ENCODE peak calls at places on chromosomes 16 and 17, in seven cellular contexts. One of them, this sample, is unnamed.

GRCh38 chr16:57186630-57187507 is 740 bp downstream of the RSPRY1 start:
- DNase-seq in IMR-90: no peak
- DNase-seq in H9: peak; percentile 28
- DNase-seq in neuronal stem cell: peak; percentile 29
- DNase-seq in mesenchymal stem cell: peak; percentile 60
- DNase-seq in trophoblast cell: peak; percentile 52
- DNase-seq in H1: peak; percentile 53
- DNase-seq in this sample: peak; percentile 77

GRCh38 chr16:49883111-49883829 is 27.4 kb upstream of the ZNF423 start:
- DNase-seq in IMR-90: no peak
- DNase-seq in mesenchymal stem cell: no peak
- DNase-seq in H1: no peak
- DNase-seq in neuronal stem cell: no peak
- DNase-seq in trophoblast cell: no peak
- DNase-seq in H9: no peak
- DNase-seq in this sample: peak; percentile 57

GRCh38 chr17:71118039-71118438 is 948.7 kb downstream of the KCNJ2 start:
- DNase-seq in mesenchymal stem cell: peak; percentile 8
- DNase-seq in H1: no peak
- DNase-seq in IMR-90: peak; percentile 18
- DNase-seq in H9: no peak
- DNase-seq in trophoblast cell: no peak
- DNase-seq in neuronal stem cell: no peak
- DNase-seq in this sample: peak; percentile 49

GRCh38 chr16:69796285-69797118 is 34.4 kb downstream of the WWP2 start:
- DNase-seq in trophoblast cell: peak; percentile 85
- DNase-seq in IMR-90: peak; percentile 77
- DNase-seq in mesenchymal stem cell: peak; percentile 66
- DNase-seq in neuronal stem cell: peak; percentile 58
- DNase-seq in H1: peak; percentile 60
- DNase-seq in H9: peak; percentile 54
- DNase-seq in this sample: peak; percentile 79

GRCh38 chr17:36107660-36108059 is 4.0 kb downstream of the CCL4 start:
- DNase-seq in H1: no peak
- DNase-seq in H9: no peak
- DNase-seq in neuronal stem cell: no peak
- DNase-seq in IMR-90: no peak
- DNase-seq in mesenchymal stem cell: no peak
- DNase-seq in trophoblast cell: no peak
- DNase-seq in this sample: no peak

GRCh38 chr17:46769531-46770438 is 48.7 kb downstream of the WNT3 start:
- DNase-seq in trophoblast cell: no peak
- DNase-seq in mesenchymal stem cell: no peak
- DNase-seq in H9: peak; percentile 43
- DNase-seq in H1: peak; percentile 45
- DNase-seq in neuronal stem cell: no peak
- DNase-seq in IMR-90: no peak
- DNase-seq in this sample: no peak

GRCh38 chr17:28372203-28372944 is 880 bp downstream of the SARM1 start:
- DNase-seq in IMR-90: peak; percentile 30
- DNase-seq in neuronal stem cell: no peak
- DNase-seq in H9: peak; percentile 43
- DNase-seq in trophoblast cell: no peak
- DNase-seq in mesenchymal stem cell: peak; percentile 26
- DNase-seq in H1: no peak
- DNase-seq in this sample: peak; percentile 43

GRCh38 chr17:62809656-62810055 is 1.5 kb upstream of the MARCHF10 start:
- DNase-seq in mesenchymal stem cell: no peak
- DNase-seq in IMR-90: peak; percentile 61
- DNase-seq in neuronal stem cell: no peak
- DNase-seq in trophoblast cell: peak; percentile 41
- DNase-seq in H9: no peak
- DNase-seq in H1: no peak
- DNase-seq in this sample: no peak

GRCh38 chr16:1108299-1109252 is 12.5 kb upstream of the C1QTNF8 start:
- DNase-seq in mesenchymal stem cell: no peak
- DNase-seq in H1: no peak
- DNase-seq in H9: no peak
- DNase-seq in neuronal stem cell: no peak
- DNase-seq in IMR-90: peak; percentile 0
- DNase-seq in trophoblast cell: no peak
- DNase-seq in this sample: no peak

GRCh38 chr17:4998666-4999428 is 1.1 kb downstream of the KIF1C start:
- DNase-seq in H1: peak; percentile 51
- DNase-seq in mesenchymal stem cell: peak; percentile 9
- DNase-seq in trophoblast cell: no peak
- DNase-seq in neuronal stem cell: no peak
- DNase-seq in H9: no peak
- DNase-seq in IMR-90: no peak
- DNase-seq in this sample: peak; percentile 16

GRCh38 chr17:31580331-31581021 is 189.0 kb downstream of the RAB11FIP4 start:
- DNase-seq in neuronal stem cell: no peak
- DNase-seq in mesenchymal stem cell: peak; percentile 72
- DNase-seq in trophoblast cell: peak; percentile 90
- DNase-seq in H1: no peak
- DNase-seq in H9: no peak
- DNase-seq in IMR-90: peak; percentile 85
- DNase-seq in this sample: no peak

GRCh38 chr16:77496934-77497333 is 62.1 kb upstream of the ADAMTS18 start:
- DNase-seq in neuronal stem cell: no peak
- DNase-seq in mesenchymal stem cell: peak; percentile 6
- DNase-seq in H1: no peak
- DNase-seq in trophoblast cell: no peak
- DNase-seq in IMR-90: no peak
- DNase-seq in H9: no peak
- DNase-seq in this sample: no peak

GRCh38 chr16:77502448-77502847 is 67.6 kb upstream of the ADAMTS18 start:
- DNase-seq in mesenchymal stem cell: no peak
- DNase-seq in IMR-90: no peak
- DNase-seq in H9: no peak
- DNase-seq in H1: no peak
- DNase-seq in neuronal stem cell: no peak
- DNase-seq in trophoblast cell: no peak
- DNase-seq in this sample: no peak

GRCh38 chr16:77501260-77501659 is 66.4 kb upstream of the ADAMTS18 start:
- DNase-seq in trophoblast cell: no peak
- DNase-seq in neuronal stem cell: peak; percentile 9
- DNase-seq in mesenchymal stem cell: no peak
- DNase-seq in IMR-90: no peak
- DNase-seq in H9: no peak
- DNase-seq in H1: no peak
- DNase-seq in this sample: no peak

GRCh38 chr16:77500286-77500598 is 65.4 kb upstream of the ADAMTS18 start:
- DNase-seq in H1: no peak
- DNase-seq in trophoblast cell: no peak
- DNase-seq in IMR-90: no peak
- DNase-seq in H9: peak; percentile 41
- DNase-seq in neuronal stem cell: no peak
- DNase-seq in mesenchymal stem cell: no peak
- DNase-seq in this sample: no peak

GRCh38 chr16:77499373-77500285 is 64.8 kb upstream of the ADAMTS18 start:
- DNase-seq in IMR-90: no peak
- DNase-seq in H1: no peak
- DNase-seq in mesenchymal stem cell: peak; percentile 8
- DNase-seq in neuronal stem cell: no peak
- DNase-seq in trophoblast cell: no peak
- DNase-seq in H9: no peak
- DNase-seq in this sample: no peak
- H2BK5ac ChIP-seq in IMR-90: peak overlapping the region; percentile 47
- H2BK5ac ChIP-seq in H1: no peak overlapping the region
- H2BK5ac ChIP-seq in mesenchymal stem cell: no peak overlapping the region
- H2BK5ac ChIP-seq in neuronal stem cell: no peak overlapping the region
- H2BK5ac ChIP-seq in trophoblast cell: no peak overlapping the region
- H2BK5ac ChIP-seq in H9: no peak overlapping the region
- H2BK5ac ChIP-seq in this sample: no peak overlapping the region

DNA sequence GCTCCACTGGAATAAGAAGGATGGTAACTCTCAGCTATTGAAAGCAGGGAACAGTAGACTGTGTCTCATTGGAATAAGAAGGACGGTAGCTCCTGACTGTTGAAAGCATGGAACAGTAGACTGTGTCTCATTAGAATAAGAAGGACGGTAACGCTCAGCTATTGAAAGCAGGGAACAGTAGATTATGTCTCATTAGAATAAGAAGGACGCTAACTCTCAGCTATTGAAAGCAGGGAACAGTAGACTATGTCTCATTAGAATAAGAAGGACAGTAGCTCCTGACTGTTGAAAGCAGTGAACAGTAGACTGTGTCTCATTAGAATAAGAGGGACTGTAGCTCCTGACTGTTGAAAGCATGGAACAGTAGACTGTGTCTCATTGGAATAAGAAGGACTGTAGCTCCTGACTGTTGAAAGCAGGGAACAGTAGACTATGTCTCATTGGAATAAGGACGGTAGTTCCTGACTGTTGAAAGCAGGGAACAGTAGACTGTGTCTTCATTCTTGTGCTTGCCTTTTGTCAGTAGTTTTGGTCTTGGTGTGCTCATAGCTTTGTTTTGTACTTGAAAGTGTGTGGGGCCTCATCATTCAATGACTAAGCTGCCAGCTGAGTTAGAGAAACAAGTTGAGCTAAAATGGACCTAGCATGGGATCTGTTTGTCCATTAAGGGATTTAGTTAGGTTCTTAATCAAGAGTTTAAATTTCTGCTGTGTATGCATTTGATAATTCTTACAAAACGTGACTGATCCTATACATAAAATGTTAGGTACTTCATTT is 58.5 kb downstream of the BANP start:
- DNase-seq in H1: no peak
- DNase-seq in trophoblast cell: no peak
- DNase-seq in H9: no peak
- DNase-seq in IMR-90: peak; percentile 20
- DNase-seq in mesenchymal stem cell: no peak
- DNase-seq in neuronal stem cell: no peak
- DNase-seq in this sample: no peak
- H3K4me2 ChIP-seq in H1: peak overlapping the region; percentile 23
- H3K4me2 ChIP-seq in trophoblast cell: no peak overlapping the region
- H3K4me2 ChIP-seq in H9: no peak overlapping the region
- H3K4me2 ChIP-seq in IMR-90: no peak overlapping the region
- H3K4me2 ChIP-seq in mesenchymal stem cell: no peak overlapping the region
- H3K4me2 ChIP-seq in neuronal stem cell: no peak overlapping the region
- H3K4me2 ChIP-seq in this sample: no peak overlapping the region

GRCh38 chr17:1488826-1489275 is 3.6 kb downstream of the MYO1C start:
- DNase-seq in neuronal stem cell: no peak
- DNase-seq in H1: no peak
- DNase-seq in mesenchymal stem cell: peak; percentile 18
- DNase-seq in trophoblast cell: no peak
- DNase-seq in H9: no peak
- DNase-seq in IMR-90: no peak
- DNase-seq in this sample: no peak
- H3K9ac ChIP-seq in neuronal stem cell: no peak overlapping the region
- H3K9ac ChIP-seq in H1: no peak overlapping the region
- H3K9ac ChIP-seq in mesenchymal stem cell: peak overlapping the region; percentile 82
- H3K9ac ChIP-seq in trophoblast cell: peak overlapping the region; percentile 6
- H3K9ac ChIP-seq in H9: no peak overlapping the region
- H3K9ac ChIP-seq in IMR-90: peak overlapping the region; percentile 82
- H3K9ac ChIP-seq in this sample: peak overlapping the region; percentile 26

DNA sequence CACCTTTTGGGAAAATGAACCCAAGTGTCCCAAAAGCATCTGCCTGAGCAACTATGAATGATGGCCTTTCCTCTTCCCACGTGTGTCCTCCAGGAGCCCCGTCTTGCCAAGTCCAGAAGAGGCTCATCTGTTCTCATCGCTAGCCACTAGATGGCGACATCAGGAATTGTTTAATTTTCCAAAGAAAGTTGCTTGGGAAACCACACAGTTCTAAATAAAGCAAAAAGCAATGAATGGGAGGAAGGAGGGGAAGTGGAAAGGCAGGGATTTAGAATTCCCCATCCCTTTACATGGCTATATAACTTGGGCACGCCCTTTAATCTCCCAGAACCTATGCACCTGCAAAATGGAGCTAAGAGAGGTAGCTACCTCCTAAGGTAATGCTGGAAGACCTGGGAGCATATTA is 9.0 kb upstream of the CDH5 start:
- DNase-seq in IMR-90: peak; percentile 83
- DNase-seq in neuronal stem cell: peak; percentile 57
- DNase-seq in H1: no peak
- DNase-seq in trophoblast cell: peak; percentile 85
- DNase-seq in H9: peak; percentile 62
- DNase-seq in mesenchymal stem cell: peak; percentile 84
- DNase-seq in this sample: peak; percentile 85
- H2BK5ac ChIP-seq in IMR-90: no peak overlapping the region
- H2BK5ac ChIP-seq in neuronal stem cell: no peak overlapping the region
- H2BK5ac ChIP-seq in H1: no peak overlapping the region
- H2BK5ac ChIP-seq in trophoblast cell: peak overlapping the region; percentile 1
- H2BK5ac ChIP-seq in H9: no peak overlapping the region
- H2BK5ac ChIP-seq in mesenchymal stem cell: no peak overlapping the region
- H2BK5ac ChIP-seq in this sample: no peak overlapping the region

DNA sequence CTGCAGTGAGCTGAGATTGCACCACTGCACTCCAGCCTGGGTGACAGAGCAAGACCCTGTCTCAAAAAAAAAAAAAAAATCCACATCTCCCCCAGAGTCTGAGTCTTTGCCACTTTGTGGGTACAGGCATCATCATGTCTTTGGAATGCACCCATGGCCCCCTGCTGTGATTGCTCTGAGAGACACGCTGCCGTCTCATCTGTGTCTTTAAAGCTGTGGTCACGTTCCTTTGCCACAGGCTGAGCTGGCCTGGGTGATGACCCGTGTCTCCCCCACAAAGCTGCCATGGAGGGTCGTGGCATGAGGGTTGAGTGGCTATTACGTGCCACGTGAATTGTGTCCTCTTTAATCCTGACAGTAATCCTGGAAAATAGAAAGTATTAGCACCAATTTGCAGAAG is 20.2 kb downstream of the CRISPLD2 start:
- DNase-seq in H1: no peak
- DNase-seq in neuronal stem cell: no peak
- DNase-seq in IMR-90: peak; percentile 86
- DNase-seq in trophoblast cell: no peak
- DNase-seq in mesenchymal stem cell: peak; percentile 86
- DNase-seq in H9: no peak
- DNase-seq in this sample: peak; percentile 63
- H3K4me2 ChIP-seq in H1: no peak overlapping the region
- H3K4me2 ChIP-seq in neuronal stem cell: no peak overlapping the region
- H3K4me2 ChIP-seq in IMR-90: peak overlapping the region; percentile 45
- H3K4me2 ChIP-seq in trophoblast cell: no peak overlapping the region
- H3K4me2 ChIP-seq in mesenchymal stem cell: peak overlapping the region; percentile 30
- H3K4me2 ChIP-seq in H9: no peak overlapping the region
- H3K4me2 ChIP-seq in this sample: no peak overlapping the region

GRCh38 chr17:81097943-81098308 is 63.0 kb downstream of the BAIAP2 start:
- DNase-seq in neuronal stem cell: no peak
- DNase-seq in H1: no peak
- DNase-seq in IMR-90: peak; percentile 30
- DNase-seq in H9: no peak
- DNase-seq in trophoblast cell: no peak
- DNase-seq in mesenchymal stem cell: peak; percentile 29
- DNase-seq in this sample: no peak
- H3K9ac ChIP-seq in neuronal stem cell: no peak overlapping the region
- H3K9ac ChIP-seq in H1: no peak overlapping the region
- H3K9ac ChIP-seq in IMR-90: peak overlapping the region; percentile 77
- H3K9ac ChIP-seq in H9: no peak overlapping the region
- H3K9ac ChIP-seq in trophoblast cell: no peak overlapping the region
- H3K9ac ChIP-seq in mesenchymal stem cell: peak overlapping the region; percentile 94
- H3K9ac ChIP-seq in this sample: no peak overlapping the region

GRCh38 chr17:75808905-75809621 is 24.5 kb downstream of the UNK start:
- DNase-seq in H1: no peak
- DNase-seq in H9: peak; percentile 29
- DNase-seq in IMR-90: peak; percentile 37
- DNase-seq in neuronal stem cell: no peak
- DNase-seq in mesenchymal stem cell: peak; percentile 78
- DNase-seq in trophoblast cell: peak; percentile 95
- DNase-seq in this sample: peak; percentile 29
- H2BK5ac ChIP-seq in H1: no peak overlapping the region
- H2BK5ac ChIP-seq in H9: no peak overlapping the region
- H2BK5ac ChIP-seq in IMR-90: no peak overlapping the region
- H2BK5ac ChIP-seq in neuronal stem cell: peak overlapping the region; percentile 53
- H2BK5ac ChIP-seq in mesenchymal stem cell: no peak overlapping the region
- H2BK5ac ChIP-seq in trophoblast cell: peak overlapping the region; percentile 74
- H2BK5ac ChIP-seq in this sample: no peak overlapping the region

This sample was measured in mesendoderm.